ENCODE peak calls at places on chromosomes 7 and 10, in five cellular contexts. I is right lobe of liver, Y is esophagus muscularis mucosa, A is IMR-90, C is K562. Z is an unnamed sample.
A peak's percentile ranks its signal among the peaks of the same experiment; 100 is the strongest.

GRCh38 chr10:86613905-86614304 is 40.4 kb upstream of the OPN4 start:
- DNase-seq in C (no peak), A (peak; percentile 42), I (no peak), Y (peak; percentile 79), Z (no peak)

GRCh38 chr10:132480356-132480755 is 57.2 kb upstream of the INPP5A start:
- DNase-seq in A (peak; percentile 21), Y (no peak), C (no peak), I (no peak), Z (peak; percentile 39)

GRCh38 chr10:10758306-10758705 is 259.4 kb upstream of the CELF2 start:
- DNase-seq in Y (peak; percentile 42), I (no peak), C (no peak), A (no peak), Z (peak; percentile 27)

GRCh38 chr10:114045738-114046458 is 2.2 kb downstream of the ADRB1 start:
- DNase-seq in A (no peak), C (no peak), Y (no peak), I (no peak), Z (no peak)

GRCh38 chr7:11261470-11261869 is 287.8 kb downstream of the PHF14 start:
- DNase-seq in A (no peak), Y (no peak), C (peak; percentile 13), I (peak; percentile 87), Z (no peak)

GRCh38 chr7:74365320-74366022 is 76.3 kb downstream of the CLIP2 start:
- DNase-seq in A (peak; percentile 43), Y (no peak), C (peak; percentile 90), I (no peak), Z (no peak)

GRCh38 chr7:29878081-29878688 is 71.9 kb downstream of the WIPF3 start:
- DNase-seq in A (peak; percentile 46), Y (no peak), I (no peak), C (peak; percentile 39), Z (no peak)

GRCh38 chr7:41867639-41868038 is 164.7 kb upstream of the INHBA start:
- DNase-seq in A (peak; percentile 33), I (no peak), C (no peak), Y (no peak), Z (no peak)

GRCh38 chr10:114311496-114312195 is 72.6 kb downstream of the VWA2 start:
- DNase-seq in I (no peak), A (no peak), C (no peak), Y (no peak), Z (no peak)

GRCh38 chr10:77590344-77591237 is 47.0 kb downstream of the KCNMA1 start:
- DNase-seq in I (no peak), A (no peak), Y (no peak), C (no peak), Z (peak; percentile 42)

GRCh38 chr10:96092999-96093767 is 36.9 kb upstream of the ZNF518A start:
- DNase-seq in A (no peak), Y (no peak), C (no peak), I (no peak), Z (no peak)

GRCh38 chr10:1602037-1602471 is 135.3 kb downstream of the ADARB2 start:
- DNase-seq in C (no peak), Y (no peak), I (no peak), A (no peak), Z (no peak)

DNA sequence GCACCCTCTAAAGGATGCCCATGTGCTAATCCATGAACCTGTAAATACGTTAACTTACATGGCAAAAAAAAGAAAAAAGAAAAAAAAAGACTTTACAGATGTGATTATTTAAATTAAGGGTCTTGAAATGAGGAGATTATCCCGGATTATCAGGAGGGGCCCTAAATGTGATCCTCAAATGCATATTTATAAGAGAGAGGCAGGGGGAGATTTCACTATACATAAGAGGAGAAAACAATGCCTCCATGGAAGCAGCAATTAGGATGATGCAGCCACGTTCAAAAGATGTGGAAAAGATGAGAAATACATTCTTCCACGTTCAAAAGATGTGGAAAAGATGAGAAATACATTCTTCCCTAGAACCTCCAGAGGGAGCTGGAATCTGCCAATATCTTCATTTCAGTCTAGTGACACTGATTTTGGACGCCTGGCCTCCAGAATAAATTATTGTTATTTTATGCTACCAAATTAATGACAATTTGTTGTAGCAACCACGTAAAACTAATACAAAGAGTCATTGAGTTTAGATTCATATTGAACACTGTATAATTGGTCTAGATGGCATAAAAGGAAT is 328.4 kb upstream of the GNAI1 start:
- DNase-seq in Y (no peak), I (no peak), A (peak; percentile 42), C (no peak), Z (no peak)
- H3K4me3 ChIP-seq in Y (no peak overlapping the region), I (no peak overlapping the region), A (no peak overlapping the region), C (no peak overlapping the region), Z (no peak overlapping the region)

DNA sequence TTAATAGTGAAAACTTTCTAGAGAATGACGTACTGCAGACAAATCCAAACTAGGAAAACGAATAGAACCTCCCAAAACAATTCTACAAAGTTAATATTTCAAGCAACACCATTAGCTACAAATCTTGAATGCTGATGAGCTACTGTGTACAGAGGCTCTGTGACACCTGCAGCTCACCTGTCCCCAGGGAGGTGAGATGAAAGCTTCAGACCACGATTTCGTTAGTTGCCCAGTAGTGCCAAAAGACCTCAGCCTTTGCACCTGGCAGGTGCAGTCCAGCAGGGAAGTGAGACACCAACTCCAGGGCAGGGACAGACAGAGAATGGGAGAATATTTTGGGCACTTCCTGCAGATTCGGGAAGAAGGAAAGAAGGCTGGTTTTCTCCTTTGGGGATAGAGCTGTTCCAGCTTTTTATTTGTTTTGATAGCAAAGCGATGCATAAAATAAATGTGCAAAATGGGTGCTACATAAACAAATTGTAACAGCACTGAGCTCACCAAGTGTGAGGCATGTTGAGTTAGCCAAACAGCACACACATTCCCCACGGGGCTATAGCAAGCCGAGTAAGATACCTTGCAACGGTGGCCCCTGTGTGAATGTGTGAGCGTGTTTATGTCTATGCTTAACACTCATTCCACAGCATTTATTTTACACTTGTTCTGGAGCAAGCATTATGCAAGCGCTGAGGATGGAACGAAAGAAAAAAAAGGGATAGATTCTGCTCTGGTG is 1024.8 kb upstream of the AUTS2 start:
- DNase-seq in I (no peak), Y (no peak), A (no peak), C (no peak), Z (no peak)
- H3K4me1 ChIP-seq in I (no peaks in the 10 kb centered on the region), Y (no peaks in the 10 kb centered on the region), A (no peaks in the 10 kb centered on the region), C (no peaks in the 10 kb centered on the region), Z (no peaks in the 10 kb centered on the region)

DNA sequence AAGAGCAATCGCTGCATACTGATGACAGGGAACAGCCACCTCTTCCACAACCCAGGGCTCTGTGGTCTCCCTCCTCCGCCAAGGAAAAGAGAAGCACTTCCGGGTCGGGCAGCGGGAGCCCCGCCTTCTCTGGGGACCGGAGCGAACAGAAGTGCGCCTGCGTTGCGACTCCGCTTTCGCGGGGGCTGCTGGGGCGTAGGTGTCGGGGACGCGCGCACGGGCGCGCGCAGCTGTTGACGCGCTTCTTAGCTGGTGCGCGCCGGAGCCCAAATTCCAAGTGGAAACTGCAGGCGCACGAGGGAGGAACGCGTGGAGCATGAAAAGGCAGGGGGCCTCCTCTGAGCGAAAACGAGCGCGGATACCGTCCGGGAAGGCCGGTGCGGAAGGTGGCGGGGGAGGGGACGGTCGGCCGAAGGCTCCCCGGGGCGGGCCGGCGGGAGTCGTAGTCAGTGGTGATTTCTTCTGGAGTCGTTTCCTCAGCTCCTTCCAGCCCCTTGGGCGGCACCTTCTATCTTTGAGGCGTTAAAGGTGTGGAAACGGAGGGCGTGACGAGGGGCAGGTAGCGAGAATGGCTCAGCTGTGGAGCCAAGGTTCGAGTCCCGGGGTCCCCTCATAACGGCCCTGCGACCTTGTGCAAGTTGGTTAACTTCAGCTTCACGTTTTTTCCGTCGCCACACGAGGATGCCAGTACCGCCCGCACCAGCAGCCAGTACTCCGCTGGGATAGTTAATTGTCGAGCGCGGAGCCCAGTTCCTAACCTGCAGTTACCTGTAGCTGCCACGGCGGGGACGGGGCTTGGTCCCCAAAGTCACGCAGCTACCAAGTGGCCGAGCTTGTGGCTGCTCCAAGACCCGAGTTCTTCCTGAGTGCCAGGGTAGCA is at the start of the genes COX15 and CUTC:
- DNase-seq in A (peak; percentile 96), I (peak; percentile 98), C (peak; percentile 96), Y (peak; percentile 99), Z (peak; percentile 98)
- TF ChIP-seq POLR2A in A (peak; percentile 79), I (peak; percentile 77), C (peak; percentile 90), Y (peak; percentile 86), Z (no peak)

GRCh38 chr7:151274936-151275812 is 26.7 kb upstream of the SMARCD3 start:
- DNase-seq in Y (no peak), A (no peak), C (no peak), I (peak; percentile 44), Z (no peak)

GRCh38 chr7:151274376-151274760 is 25.9 kb upstream of the SMARCD3 start:
- DNase-seq in C (no peak), A (no peak), Y (no peak), I (peak; percentile 41), Z (no peak)

GRCh38 chr7:151277631-151278030 is 29.1 kb upstream of the SMARCD3 start:
- DNase-seq in I (peak; percentile 41), Y (no peak), C (no peak), A (no peak), Z (no peak)

GRCh38 chr7:151276651-151277590 is 28.4 kb upstream of the SMARCD3 start:
- DNase-seq in C (peak; percentile 79), Y (no peak), A (peak; percentile 65), I (peak; percentile 52), Z (peak; percentile 77)

DNA sequence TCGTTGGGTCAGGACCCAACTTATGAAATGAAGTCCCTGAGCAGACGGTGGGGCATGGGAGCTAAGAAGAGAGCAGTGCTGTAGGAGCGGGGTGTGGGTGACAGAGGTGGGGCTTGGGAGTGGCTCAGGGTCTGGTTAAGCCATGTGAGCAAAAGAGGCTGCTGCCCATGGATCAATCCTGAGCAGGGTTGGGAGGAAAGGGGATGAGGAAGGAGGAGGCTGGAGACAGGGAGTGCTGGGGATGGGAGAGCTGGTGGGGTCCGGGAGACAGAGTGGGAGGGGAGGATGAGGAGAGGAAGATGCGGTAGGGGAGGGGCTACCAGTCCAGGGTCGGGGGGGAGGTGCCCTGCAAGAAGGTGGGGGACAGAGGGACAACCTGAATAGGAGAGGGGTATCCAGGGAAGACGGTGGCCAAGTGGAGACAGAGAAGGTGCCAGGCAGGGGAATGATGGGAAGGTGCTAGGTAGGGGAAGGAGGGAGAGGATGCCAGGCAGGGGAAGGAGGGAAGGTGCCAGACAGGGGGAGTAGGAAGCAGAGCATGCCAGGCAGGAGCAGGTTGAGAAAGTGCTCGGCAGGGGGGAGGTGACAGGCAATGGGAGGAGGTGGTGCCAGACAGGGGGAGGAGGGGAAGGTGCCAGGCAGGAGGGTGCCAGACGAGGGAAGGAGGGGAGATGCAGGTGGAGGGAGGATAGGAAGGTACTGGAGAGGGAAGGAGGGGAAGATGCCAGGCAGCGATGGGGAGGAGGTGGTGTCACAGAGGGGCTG is 27.5 kb upstream of the SMARCD3 start:
- DNase-seq in I (peak; percentile 46), A (no peak), Y (no peak), C (no peak), Z (no peak)
- H3K4me3 ChIP-seq in I (no peak overlapping the region), A (no peak overlapping the region), Y (peak overlapping the region; percentile 55), C (no peak overlapping the region), Z (no peak overlapping the region)

GRCh38 chr7:157014635-157015555 is 4.4 kb upstream of the MNX1 start:
- DNase-seq in C (no peak), Y (no peak), A (no peak), I (no peak), Z (no peak)

GRCh38 chr7:157017149-157017548 is 6.7 kb upstream of the MNX1 start:
- DNase-seq in I (no peak), Y (no peak), A (no peak), C (no peak), Z (no peak)

GRCh38 chr7:157016352-157017041 is 6.0 kb upstream of the MNX1 start:
- DNase-seq in Y (no peak), I (no peak), C (no peak), A (no peak), Z (no peak)

GRCh38 chr7:157017639-157018327 is 7.3 kb upstream of the MNX1 start:
- DNase-seq in C (no peak), A (no peak), I (no peak), Y (no peak), Z (no peak)

GRCh38 chr7:157016024-157016351 is 5.5 kb upstream of the MNX1 start:
- DNase-seq in Y (no peak), C (no peak), I (no peak), A (no peak), Z (no peak)
- H3K4me1 ChIP-seq in Y (peaks cover 21% of the 10 kb centered on the region), C (peaks cover 32% of the 10 kb centered on the region), I (no peaks in the 10 kb centered on the region), A (no peaks in the 10 kb centered on the region), Z (peaks cover 2% of the 10 kb centered on the region)

GRCh38 chr7:107169120-107170050 is 582 bp downstream of the HBP1 start:
- DNase-seq in I (peak; percentile 99), Y (peak; percentile 99), C (peak; percentile 100), A (peak; percentile 96), Z (peak; percentile 97)
- TF ChIP-seq POLR2A in I (peak; percentile 47), Y (no peak), C (peak; percentile 84), A (peak; percentile 71), Z (peak; percentile 49)